ENCODE peak calls at places on chromosome 10, in six cellular contexts. One of them, this sample, is unnamed.

GRCh38 chr10:16779375-16779774 is 37.8 kb downstream of the RSU1 start:
- DNase-seq in HepG2: no peak
- DNase-seq in GM12891: no peak
- DNase-seq in K562: no peak
- DNase-seq in H1: no peak
- DNase-seq in GM12878: no peak
- DNase-seq in this sample: no peak

GRCh38 chr10:127889605-127890195 is 3.0 kb downstream of the CLRN3 start:
- DNase-seq in GM12878: no peak
- DNase-seq in GM12891: no peak
- DNase-seq in HepG2: no peak
- DNase-seq in K562: no peak
- DNase-seq in H1: peak; percentile 29
- DNase-seq in this sample: no peak

GRCh38 chr10:52818019-52818418 is 45.4 kb upstream of the MBL2 start:
- DNase-seq in GM12891: peak; percentile 4
- DNase-seq in H1: no peak
- DNase-seq in GM12878: peak; percentile 37
- DNase-seq in K562: no peak
- DNase-seq in HepG2: peak; percentile 51
- DNase-seq in this sample: peak; percentile 5

GRCh38 chr10:91597397-91597881 is 35.4 kb downstream of the PPP1R3C start:
- DNase-seq in GM12891: no peak
- DNase-seq in K562: no peak
- DNase-seq in HepG2: peak; percentile 60
- DNase-seq in GM12878: no peak
- DNase-seq in H1: no peak
- DNase-seq in this sample: no peak

GRCh38 chr10:124364674-124365073 is 54.0 kb downstream of the OAT start:
- DNase-seq in GM12891: no peak
- DNase-seq in HepG2: no peak
- DNase-seq in H1: no peak
- DNase-seq in K562: no peak
- DNase-seq in GM12878: no peak
- DNase-seq in this sample: no peak

GRCh38 chr10:119489572-119490326 is 52.8 kb downstream of the RGS10 start:
- DNase-seq in K562: peak; percentile 67
- DNase-seq in GM12891: peak; percentile 71
- DNase-seq in HepG2: peak; percentile 16
- DNase-seq in GM12878: no peak
- DNase-seq in H1: peak; percentile 98
- DNase-seq in this sample: peak; percentile 71

GRCh38 chr10:101388671-101389276 is 34.8 kb downstream of the BTRC start:
- DNase-seq in GM12878: no peak
- DNase-seq in K562: no peak
- DNase-seq in H1: no peak
- DNase-seq in GM12891: no peak
- DNase-seq in HepG2: no peak
- DNase-seq in this sample: no peak

GRCh38 chr10:79472449-79472848 is 27.0 kb upstream of the ZCCHC24 start:
- DNase-seq in GM12878: no peak
- DNase-seq in GM12891: no peak
- DNase-seq in K562: no peak
- DNase-seq in HepG2: no peak
- DNase-seq in H1: no peak
- DNase-seq in this sample: no peak

GRCh38 chr10:27319752-27320561 is 79.4 kb upstream of the ACBD5 start:
- DNase-seq in GM12891: peak; percentile 26
- DNase-seq in H1: no peak
- DNase-seq in HepG2: no peak
- DNase-seq in K562: peak; percentile 6
- DNase-seq in GM12878: no peak
- DNase-seq in this sample: peak; percentile 32

GRCh38 chr10:97336942-97337719 is 2.6 kb upstream of the FRAT2 start:
- DNase-seq in HepG2: no peak
- DNase-seq in K562: no peak
- DNase-seq in GM12878: no peak
- DNase-seq in GM12891: no peak
- DNase-seq in H1: peak; percentile 72
- DNase-seq in this sample: no peak

GRCh38 chr10:68284597-68284996 is 47.3 kb upstream of the HNRNPH3 start:
- DNase-seq in GM12891: no peak
- DNase-seq in H1: no peak
- DNase-seq in GM12878: no peak
- DNase-seq in K562: no peak
- DNase-seq in HepG2: no peak
- DNase-seq in this sample: no peak

GRCh38 chr10:101848408-101848807 is 4.8 kb upstream of the KCNIP2 start:
- DNase-seq in GM12878: no peak
- DNase-seq in GM12891: no peak
- DNase-seq in HepG2: no peak
- DNase-seq in K562: no peak
- DNase-seq in H1: no peak
- DNase-seq in this sample: no peak

GRCh38 chr10:117740696-117741222 is 198.2 kb downstream of the EMX2 start:
- DNase-seq in K562: no peak
- DNase-seq in H1: no peak
- DNase-seq in GM12891: no peak
- DNase-seq in GM12878: no peak
- DNase-seq in HepG2: no peak
- DNase-seq in this sample: no peak

GRCh38 chr10:95880704-95881103 is 27.1 kb upstream of the CC2D2B start:
- DNase-seq in H1: no peak
- DNase-seq in HepG2: no peak
- DNase-seq in K562: no peak
- DNase-seq in GM12891: peak; percentile 19
- DNase-seq in GM12878: peak; percentile 42
- DNase-seq in this sample: peak; percentile 18

GRCh38 chr10:44362866-44363711 is 21.8 kb downstream of the CXCL12 start:
- DNase-seq in HepG2: no peak
- DNase-seq in GM12891: no peak
- DNase-seq in GM12878: no peak
- DNase-seq in K562: no peak
- DNase-seq in H1: no peak
- DNase-seq in this sample: no peak

GRCh38 chr10:13231190-13231589 is 3.0 kb downstream of the UCMA start:
- DNase-seq in GM12878: no peak
- DNase-seq in H1: no peak
- DNase-seq in GM12891: no peak
- DNase-seq in HepG2: no peak
- DNase-seq in K562: no peak
- DNase-seq in this sample: no peak

GRCh38 chr10:95542330-95542729 is 18.8 kb downstream of the SORBS1 start:
- DNase-seq in K562: no peak
- DNase-seq in GM12878: no peak
- DNase-seq in H1: no peak
- DNase-seq in HepG2: no peak
- DNase-seq in GM12891: no peak
- DNase-seq in this sample: no peak

GRCh38 chr10:6406220-6407033 is 173.6 kb downstream of the PRKCQ start:
- DNase-seq in GM12891: peak; percentile 14
- DNase-seq in GM12878: no peak
- DNase-seq in HepG2: peak; percentile 8
- DNase-seq in H1: no peak
- DNase-seq in K562: peak; percentile 36
- DNase-seq in this sample: no peak

GRCh38 chr10:90602815-90603600 is 254.8 kb downstream of the HTR7 start:
- DNase-seq in GM12878: no peak
- DNase-seq in GM12891: no peak
- DNase-seq in K562: no peak
- DNase-seq in HepG2: no peak
- DNase-seq in H1: no peak
- DNase-seq in this sample: no peak

GRCh38 chr10:85863301-85864172 is 503.1 kb downstream of the GRID1 start:
- DNase-seq in GM12878: no peak
- DNase-seq in K562: no peak
- DNase-seq in GM12891: no peak
- DNase-seq in HepG2: no peak
- DNase-seq in H1: no peak
- DNase-seq in this sample: no peak

GRCh38 chr10:86256690-86257315 is 109.8 kb downstream of the GRID1 start:
- DNase-seq in H1: peak; percentile 22
- DNase-seq in GM12891: no peak
- DNase-seq in K562: no peak
- DNase-seq in GM12878: no peak
- DNase-seq in HepG2: no peak
- DNase-seq in this sample: no peak

GRCh38 chr10:84589526-84590205 is 261.3 kb downstream of the CCSER2 start:
- DNase-seq in GM12878: no peak
- DNase-seq in HepG2: no peak
- DNase-seq in GM12891: no peak
- DNase-seq in H1: peak; percentile 31
- DNase-seq in K562: no peak
- DNase-seq in this sample: no peak

GRCh38 chr10:23067939-23068775 is 27.2 kb upstream of the MSRB2 start:
- DNase-seq in GM12878: peak; percentile 27
- DNase-seq in H1: peak; percentile 86
- DNase-seq in K562: peak; percentile 73
- DNase-seq in GM12891: peak; percentile 44
- DNase-seq in HepG2: peak; percentile 51
- DNase-seq in this sample: peak; percentile 33

GRCh38 chr10:34522542-34522941 is 292.6 kb downstream of the PARD3 start:
- DNase-seq in HepG2: no peak
- DNase-seq in H1: no peak
- DNase-seq in GM12891: no peak
- DNase-seq in K562: no peak
- DNase-seq in GM12878: no peak
- DNase-seq in this sample: no peak

GRCh38 chr10:44301781-44302400 is 83.0 kb downstream of the CXCL12 start:
- DNase-seq in K562: no peak
- DNase-seq in HepG2: no peak
- DNase-seq in GM12878: no peak
- DNase-seq in H1: no peak
- DNase-seq in GM12891: no peak
- DNase-seq in this sample: no peak

GRCh38 chr10:91185239-91185875 is 35.1 kb upstream of the PCGF5 start:
- DNase-seq in GM12891: no peak
- DNase-seq in H1: no peak
- DNase-seq in K562: no peak
- DNase-seq in GM12878: no peak
- DNase-seq in HepG2: no peak
- DNase-seq in this sample: no peak

GRCh38 chr10:45557275-45557905 is 115.2 kb downstream of the ZFAND4 start:
- DNase-seq in K562: no peak
- DNase-seq in H1: no peak
- DNase-seq in GM12891: no peak
- DNase-seq in HepG2: peak; percentile 49
- DNase-seq in GM12878: no peak
- DNase-seq in this sample: no peak

GRCh38 chr10:97949462-97949861 is 81.0 kb downstream of the CRTAC1 start:
- DNase-seq in GM12878: no peak
- DNase-seq in H1: no peak
- DNase-seq in K562: no peak
- DNase-seq in HepG2: no peak
- DNase-seq in GM12891: no peak
- DNase-seq in this sample: no peak

GRCh38 chr10:31836569-31837406 is 91.8 kb downstream of the ARHGAP12 start:
- DNase-seq in HepG2: peak; percentile 36
- DNase-seq in K562: peak; percentile 25
- DNase-seq in H1: no peak
- DNase-seq in GM12891: no peak
- DNase-seq in GM12878: no peak
- DNase-seq in this sample: no peak
- TF ChIP-seq TAF1 in HepG2: no peak
- TF ChIP-seq TAF1 in K562: no peak
- TF ChIP-seq TAF1 in H1: no peak
- TF ChIP-seq TAF1 in GM12891: no peak
- TF ChIP-seq TAF1 in GM12878: no peak
- TF ChIP-seq TAF1 in this sample: no peak

GRCh38 chr10:114189700-114190099 is 10.5 kb downstream of the TDRD1 start:
- DNase-seq in GM12891: no peak
- DNase-seq in K562: no peak
- DNase-seq in GM12878: no peak
- DNase-seq in HepG2: no peak
- DNase-seq in H1: no peak
- DNase-seq in this sample: no peak
- TF ChIP-seq POLR2AphosphoS5 in GM12891: no peak
- TF ChIP-seq POLR2AphosphoS5 in K562: no peak
- TF ChIP-seq POLR2AphosphoS5 in GM12878: no peak
- TF ChIP-seq POLR2AphosphoS5 in HepG2: no peak
- TF ChIP-seq POLR2AphosphoS5 in H1: no peak
- TF ChIP-seq POLR2AphosphoS5 in this sample: no peak

GRCh38 chr10:42645103-42645502 is 6.7 kb upstream of the ZNF33B start:
- DNase-seq in H1: no peak
- DNase-seq in K562: peak; percentile 45
- DNase-seq in GM12878: no peak
- DNase-seq in HepG2: no peak
- DNase-seq in GM12891: no peak
- DNase-seq in this sample: no peak
- TF ChIP-seq POLR2A in H1: no peak
- TF ChIP-seq POLR2A in K562: no peak
- TF ChIP-seq POLR2A in GM12878: no peak
- TF ChIP-seq POLR2A in HepG2: no peak
- TF ChIP-seq POLR2A in GM12891: no peak
- TF ChIP-seq POLR2A in this sample: no peak

DNA sequence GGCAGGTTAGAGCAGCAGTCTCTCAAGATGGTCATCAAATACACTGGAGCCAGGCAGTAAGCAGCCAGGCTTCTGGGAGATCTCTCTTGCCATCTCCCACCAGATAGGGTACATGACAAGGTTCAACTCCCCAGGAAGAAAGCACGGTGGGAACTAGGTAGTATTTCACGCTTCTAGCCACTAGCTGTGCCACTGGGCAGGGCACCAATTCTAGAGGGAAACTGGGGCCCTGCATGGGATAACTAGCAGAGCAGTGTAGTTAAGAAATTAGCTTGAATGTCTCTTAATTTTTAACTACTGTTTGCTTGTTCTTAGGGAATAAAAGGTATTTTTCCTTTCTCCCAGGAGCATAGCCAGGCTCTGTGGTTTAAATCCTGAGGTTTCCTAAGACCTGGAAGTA is 7.7 kb upstream of the GPAM start:
- DNase-seq in GM12891: no peak
- DNase-seq in GM12878: no peak
- DNase-seq in K562: no peak
- DNase-seq in H1: no peak
- DNase-seq in HepG2: no peak
- DNase-seq in this sample: no peak
- TF ChIP-seq TAF1 in GM12891: no peak
- TF ChIP-seq TAF1 in GM12878: no peak
- TF ChIP-seq TAF1 in K562: no peak
- TF ChIP-seq TAF1 in H1: no peak
- TF ChIP-seq TAF1 in HepG2: no peak
- TF ChIP-seq TAF1 in this sample: no peak

GRCh38 chr10:5297466-5297865 is 67.3 kb upstream of the UCN3 start:
- DNase-seq in K562: no peak
- DNase-seq in HepG2: no peak
- DNase-seq in H1: no peak
- DNase-seq in GM12891: no peak
- DNase-seq in GM12878: no peak
- DNase-seq in this sample: no peak
- TF ChIP-seq POLR2AphosphoS5 in K562: no peak
- TF ChIP-seq POLR2AphosphoS5 in HepG2: no peak
- TF ChIP-seq POLR2AphosphoS5 in H1: no peak
- TF ChIP-seq POLR2AphosphoS5 in GM12891: no peak
- TF ChIP-seq POLR2AphosphoS5 in GM12878: no peak
- TF ChIP-seq POLR2AphosphoS5 in this sample: no peak

This sample was measured in GM12892.